ENCODE peak calls at places on chromosomes 5 and 9, in nine cellular contexts. P is foreskin keratinocyte; M is cardiac fibroblast; U is mammary epithelial cell; E is psoas muscle; C is suprapubic skin; F is GM23338; H is fibroblast of lung; R is CD4-positive, alpha-beta T cell. S is an unnamed sample.

GRCh38 chr9:126248680-126249079 is 77.9 kb upstream of the MVB12B start:
- DNase-seq in E (no peak), P (peak), C (no peak), F (no peak), R (no peak), U (peak), H (peak), M (peak), S (peak)

GRCh38 chr9:105678163-105678562 is 15.9 kb downstream of the TAL2 start:
- DNase-seq in H (no peak), P (no peak), R (no peak), F (no peak), M (no peak), U (no peak), C (no peak), E (no peak), S (no peak)

GRCh38 chr9:112443200-112443599 is 43.4 kb upstream of the KIAA1958 start:
- DNase-seq in U (no peak), R (peak), P (no peak), E (no peak), M (peak), H (peak), C (no peak), F (peak), S (no peak)

GRCh38 chr9:5509573-5509972 is 758 bp upstream of the PDCD1LG2 start:
- DNase-seq in R (no peak), M (peak), P (peak), H (peak), C (no peak), U (peak), E (no peak), F (no peak), S (peak)

GRCh38 chr9:112863214-112863613 is 27.5 kb downstream of the SLC46A2 start:
- DNase-seq in C (no peak), H (peak), F (no peak), U (no peak), E (no peak), P (no peak), R (no peak), M (peak), S (no peak)

GRCh38 chr9:8558176-8558575 is 758.6 kb upstream of the DMAC1 start:
- DNase-seq in F (no peak), M (peak), H (peak), C (no peak), P (peak), E (no peak), U (peak), R (no peak), S (peak)

GRCh38 chr5:169221519-169221918 is 79.4 kb downstream of the SLIT3 start:
- DNase-seq in H (no peak), M (no peak), P (no peak), E (no peak), F (no peak), U (no peak), R (no peak), C (no peak), S (no peak)

GRCh38 chr5:58447231-58447630 is 12.7 kb downstream of the PLK2 start:
- DNase-seq in H (no peak), P (no peak), U (no peak), F (no peak), E (no peak), R (no peak), C (no peak), M (peak), S (no peak)

GRCh38 chr5:119212666-119213065 is 141.8 kb downstream of the DMXL1 start:
- DNase-seq in U (no peak), H (no peak), R (no peak), C (no peak), P (no peak), E (no peak), M (no peak), F (no peak), S (no peak)

GRCh38 chr5:57817001-57817453 is 334.4 kb upstream of the ACTBL2 start:
- DNase-seq in E (no peak), U (peak), C (no peak), M (peak), P (peak), R (no peak), F (no peak), H (peak), S (no peak)

GRCh38 chr9:111069233-111069632 is 31.0 kb upstream of the LPAR1 start:
- DNase-seq in H (no peak), C (no peak), M (peak), F (no peak), R (no peak), E (no peak), P (no peak), U (no peak), S (no peak)

GRCh38 chr9:13089721-13090120 is 189.8 kb downstream of the MPDZ start:
- DNase-seq in R (no peak), E (no peak), U (no peak), P (no peak), C (no peak), F (no peak), H (no peak), M (no peak), S (no peak)

GRCh38 chr9:91758491-91758981 is 191.5 kb downstream of the ROR2 start:
- DNase-seq in P (no peak), C (no peak), E (no peak), U (peak), F (peak), M (peak), H (peak), R (no peak), S (no peak)

GRCh38 chr5:126054593-126055347 is 368.4 kb upstream of the GRAMD2B start:
- DNase-seq in H (no peak), U (no peak), F (peak), E (no peak), M (no peak), R (no peak), C (no peak), P (no peak), S (peak)

GRCh38 chr5:142597546-142598337 is 88.1 kb downstream of the FGF1 start:
- DNase-seq in E (no peak), C (no peak), P (peak), M (peak), U (peak), F (peak), R (no peak), H (peak), S (no peak)
- TF ChIP-seq CTCF in E (no peak), C (no peak), P (peak), M (peak), U (peak), F (no peak), R (no peak), H (peak), S (no peak)

GRCh38 chr9:16154570-16155078 is 601.8 kb downstream of the CCDC171 start:
- DNase-seq in C (no peak), F (peak), P (no peak), E (peak), R (no peak), U (no peak), M (no peak), H (peak), S (no peak)
- TF ChIP-seq CTCF in C (no peak), F (peak), P (peak), E (no peak), R (no peak), U (no peak), M (peak), H (peak), S (peak)

GRCh38 chr9:136616307-136616635 is 46.4 kb upstream of the EGFL7 start:
- DNase-seq in U (no peak), H (no peak), E (no peak), M (no peak), R (no peak), C (no peak), F (no peak), P (no peak), S (no peak)

GRCh38 chr9:136613824-136614371 is 48.8 kb upstream of the EGFL7 start:
- DNase-seq in M (no peak), P (no peak), R (no peak), H (no peak), F (no peak), C (no peak), U (no peak), E (no peak), S (no peak)

GRCh38 chr9:136615631-136616306 is 46.9 kb upstream of the EGFL7 start:
- DNase-seq in P (no peak), H (no peak), U (no peak), C (no peak), E (no peak), F (no peak), R (no peak), M (no peak), S (no peak)

GRCh38 chr9:136614372-136614922 is 48.3 kb upstream of the EGFL7 start:
- DNase-seq in E (no peak), U (no peak), M (peak), F (no peak), C (no peak), P (no peak), R (no peak), H (peak), S (no peak)

GRCh38 chr9:136614967-136615623 is 47.6 kb upstream of the EGFL7 start:
- DNase-seq in H (no peak), F (peak), M (no peak), P (no peak), R (no peak), C (no peak), E (no peak), U (no peak), S (no peak)
- TF ChIP-seq CTCF in H (no peak), F (peak), M (no peak), P (peak), R (no peak), C (no peak), E (no peak), U (no peak), S (no peak)

GRCh38 chr5:154858251-154858971 is at the start of gene CNOT8:
- DNase-seq in E (peak), F (peak), M (peak), U (peak), C (peak), P (peak), H (peak), R (peak), S (peak)

GRCh38 chr5:154860123-154860522 is 1.7 kb downstream of the CNOT8 start:
- DNase-seq in H (peak), M (peak), R (no peak), P (no peak), C (no peak), F (peak), U (peak), E (peak), S (no peak)

GRCh38 chr5:154858972-154859950 is 834 bp downstream of the CNOT8 start:
- DNase-seq in M (peak), R (no peak), U (peak), H (peak), E (no peak), C (no peak), P (no peak), F (no peak), S (no peak)

GRCh38 chr5:154857091-154857533 is 1.3 kb upstream of the CNOT8 start:
- DNase-seq in E (no peak), U (no peak), H (no peak), R (peak), F (peak), P (no peak), M (no peak), C (no peak), S (no peak)

GRCh38 chr5:154857534-154858250 is 735 bp upstream of the CNOT8 start:
- DNase-seq in C (peak), U (peak), M (peak), H (peak), E (peak), F (peak), P (peak), R (peak), S (peak)
- TF ChIP-seq CTCF in C (no peak), U (no peak), M (peak), H (no peak), E (peak), F (no peak), P (peak), R (no peak), S (no peak)

DNA sequence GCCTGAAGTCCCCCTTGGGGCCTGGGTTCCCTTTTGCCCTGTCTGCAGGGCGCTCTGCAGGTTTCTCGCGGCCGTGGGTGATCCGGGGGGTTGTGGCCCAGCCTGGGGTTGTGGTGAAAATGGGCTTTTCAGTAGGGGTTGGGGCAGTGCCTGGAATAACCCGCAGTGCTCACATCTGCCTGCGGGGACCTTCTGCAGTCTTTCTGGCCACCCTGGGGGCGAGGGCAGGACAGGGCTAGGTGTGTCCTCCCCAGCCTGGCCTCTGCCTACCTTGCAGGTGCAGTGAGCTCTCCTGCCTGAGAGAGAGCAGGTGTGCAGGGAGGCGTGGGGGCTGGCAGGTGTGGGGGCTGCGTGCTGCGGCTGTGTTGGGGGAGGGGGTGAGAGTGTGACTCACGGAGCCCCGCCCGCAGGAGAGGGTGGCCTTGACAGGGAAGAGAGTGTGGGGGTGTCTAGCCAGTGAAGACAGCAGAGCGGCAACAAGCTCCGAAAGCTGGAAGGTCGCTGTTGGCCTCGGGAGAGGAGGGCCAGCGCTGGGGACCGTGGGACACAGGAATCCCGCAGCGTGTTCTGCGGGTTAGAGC is 131.4 kb downstream of the MRPL36 start:
- DNase-seq in M (no peak), R (no peak), P (no peak), C (no peak), F (peak), E (peak), U (no peak), H (no peak), S (no peak)
- TF ChIP-seq CTCF in M (no peak), R (no peak), P (no peak), C (no peak), F (no peak), E (no peak), U (no peak), H (no peak), S (no peak)

DNA sequence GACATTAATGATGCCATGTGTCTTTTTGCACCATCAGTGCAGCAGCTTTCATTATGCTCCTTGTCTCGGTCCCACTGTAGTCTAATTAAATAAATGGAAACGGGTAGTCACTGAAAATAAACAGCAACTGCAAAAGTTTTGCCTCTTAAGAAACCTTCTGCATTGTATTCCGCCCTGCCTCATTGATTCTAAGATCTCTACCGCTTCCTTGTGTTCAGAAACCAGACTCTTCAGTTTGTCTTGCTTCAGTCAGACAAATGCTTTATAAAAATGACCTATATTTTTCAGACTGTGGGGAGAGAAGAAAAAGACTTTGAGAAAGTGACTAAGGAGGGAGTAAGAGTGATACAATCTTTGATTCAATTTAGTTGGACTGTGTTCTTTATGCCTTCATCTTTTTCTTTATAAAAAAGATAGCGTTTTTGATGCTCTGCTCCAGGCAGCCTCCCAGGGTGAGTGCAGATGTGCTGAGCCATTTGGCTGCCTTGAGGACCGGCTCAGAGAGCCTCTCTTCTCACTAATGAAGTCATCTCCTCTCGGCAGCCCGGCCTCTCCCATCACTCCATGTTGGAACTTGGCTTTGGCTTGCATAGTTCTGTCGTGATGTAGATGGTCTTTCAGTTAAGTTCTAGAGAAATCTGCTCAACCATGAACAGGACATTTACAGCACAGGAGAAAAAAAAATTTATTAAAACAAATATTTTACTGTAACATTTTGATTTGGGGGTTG is 4.1 kb upstream of the VCAN start:
- DNase-seq in M (peak), R (no peak), C (peak), F (peak), H (peak), P (no peak), E (peak), U (no peak), S (no peak)
- TF ChIP-seq CTCF in M (peak), R (no peak), C (no peak), F (peak), H (peak), P (no peak), E (no peak), U (no peak), S (no peak)

DNA sequence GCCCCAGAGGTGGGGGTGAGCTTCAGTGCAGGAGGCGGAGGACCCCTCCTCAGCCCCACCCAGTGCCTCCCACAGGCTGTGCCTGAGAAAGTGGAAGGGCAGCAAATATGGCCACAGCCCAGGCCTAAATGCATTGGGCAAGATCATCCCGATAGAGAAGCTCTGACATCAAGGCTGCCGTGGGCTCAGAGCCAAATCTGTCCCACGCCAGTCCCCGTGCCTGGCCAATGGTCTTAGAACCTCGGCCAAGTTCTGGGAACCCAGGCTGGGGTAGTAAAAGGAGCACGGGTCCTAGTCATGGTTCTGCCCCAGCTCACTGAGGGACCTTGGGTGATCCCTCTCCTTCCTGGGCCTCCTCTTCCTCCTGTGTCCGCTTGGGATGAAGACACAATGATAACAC is 27.7 kb upstream of the TNIP1 start:
- DNase-seq in U (no peak), F (no peak), M (peak), H (no peak), P (no peak), R (no peak), C (no peak), E (peak), S (no peak)
- TF ChIP-seq CTCF in U (no peak), F (no peak), M (no peak), H (no peak), P (no peak), R (no peak), C (no peak), E (no peak), S (no peak)

DNA sequence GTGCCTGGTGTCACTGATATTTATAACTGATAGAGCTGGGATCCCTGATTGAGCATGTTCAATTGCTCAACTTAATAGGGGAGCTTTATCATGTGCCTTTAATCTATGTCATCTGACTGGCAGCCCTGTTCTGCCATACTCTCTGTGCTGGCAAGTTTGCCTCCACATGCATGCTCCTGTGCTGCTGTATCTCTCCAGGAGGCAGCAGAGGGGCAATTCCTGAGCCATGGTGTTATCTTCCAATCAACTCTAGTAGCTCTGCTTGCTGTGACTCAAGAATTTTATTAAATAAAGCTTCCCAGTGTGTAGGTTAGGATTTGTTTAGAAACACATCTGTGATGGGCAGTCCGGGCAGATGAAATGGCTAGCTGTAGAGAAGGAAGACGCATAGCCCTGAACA is 642.0 kb downstream of the KIF4B start:
- DNase-seq in P (no peak), R (no peak), C (no peak), E (no peak), U (no peak), M (no peak), F (peak), H (no peak), S (no peak)
- TF ChIP-seq CTCF in P (no peak), R (no peak), C (no peak), E (no peak), U (no peak), M (no peak), F (peak), H (no peak), S (no peak)

DNA sequence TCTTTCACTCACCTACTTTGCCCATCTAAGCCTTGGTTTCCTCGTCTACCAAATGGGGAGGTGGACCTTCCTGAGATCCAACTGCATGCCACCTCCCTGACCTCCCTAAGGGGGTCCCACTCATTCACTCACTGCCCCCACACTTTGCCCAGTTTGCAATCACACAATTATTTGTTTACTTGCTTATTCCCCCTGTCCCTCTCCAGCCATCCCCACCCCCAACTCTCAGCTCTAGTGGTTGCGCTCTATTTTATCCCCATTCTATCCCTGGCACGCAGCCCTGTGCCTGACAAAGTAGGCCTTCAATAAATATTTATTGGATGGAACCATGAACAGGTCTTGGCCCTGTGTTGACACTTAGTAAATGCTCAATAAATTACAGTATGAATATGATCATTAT is 130.8 kb upstream of the LARP1 start:
- DNase-seq in U (no peak), R (no peak), C (no peak), E (no peak), P (no peak), M (no peak), H (no peak), F (no peak), S (no peak)
- TF ChIP-seq CTCF in U (no peak), R (no peak), C (no peak), E (no peak), P (no peak), M (no peak), H (no peak), F (no peak), S (no peak)

S was measured in epithelial cell of proximal tubule.